ENCODE peak calls at places on chromosomes 12 and 14, in nine cellular contexts. I, K, V, P, N, B, R, C and E are unnamed samples.

GRCh38 chr14:27890259-27890658 is 876.3 kb upstream of the FOXG1 start:
- DNase-seq in K (no peak), V (no peak), R (no peak), P (no peak), I (peak; percentile 16), C (no peak), N (no peak), B (no peak), E (no peak)

GRCh38 chr12:74988156-74988555 is 221.5 kb downstream of the KCNC2 start:
- DNase-seq in K (no peak), B (no peak), P (no peak), V (no peak), I (no peak), C (no peak), N (no peak), R (no peak), E (no peak)

GRCh38 chr14:75259946-75260545 is 18.6 kb upstream of the FOS start:
- DNase-seq in V (no peak), K (no peak), I (no peak), C (no peak), N (no peak), R (no peak), B (no peak), P (no peak), E (no peak)

GRCh38 chr12:99111600-99111999 is 466.5 kb downstream of the APAF1 start:
- DNase-seq in C (no peak), R (no peak), K (no peak), N (no peak), V (no peak), I (no peak), P (no peak), B (peak; percentile 11), E (no peak)

GRCh38 chr14:99860219-99860618 is 67.0 kb downstream of the EML1 start:
- DNase-seq in C (no peak), N (no peak), I (no peak), B (no peak), P (no peak), K (no peak), R (no peak), V (no peak), E (no peak)

GRCh38 chr12:13444076-13444475 is 247.6 kb downstream of the EMP1 start:
- DNase-seq in B (peak; percentile 55), C (no peak), I (no peak), R (no peak), V (no peak), P (no peak), N (no peak), K (no peak), E (no peak)

GRCh38 chr12:104591272-104591940 is 134.7 kb downstream of the CHST11 start:
- DNase-seq in P (no peak), C (no peak), I (no peak), B (peak; percentile 79), R (no peak), V (no peak), K (no peak), N (no peak), E (no peak)

GRCh38 chr14:75025082-75025481 is 22.4 kb downstream of the EIF2B2 start:
- DNase-seq in P (no peak), R (no peak), K (no peak), C (no peak), V (no peak), B (peak; percentile 19), N (no peak), I (no peak), E (peak; percentile 85)

GRCh38 chr12:128178551-128178950 is 88.4 kb upstream of the TMEM132C start:
- DNase-seq in V (no peak), N (no peak), C (no peak), R (no peak), K (peak; percentile 22), B (peak; percentile 16), P (no peak), I (no peak), E (no peak)

GRCh38 chr12:57008113-57008687 is 1.9 kb upstream of the ZBTB39 start:
- DNase-seq in N (no peak), P (no peak), K (no peak), V (no peak), C (no peak), I (peak; percentile 59), B (peak; percentile 76), R (no peak), E (peak; percentile 61)

GRCh38 chr14:53539489-53540126 is 386.5 kb upstream of the DDHD1 start:
- DNase-seq in I (peak; percentile 55), R (peak; percentile 67), B (peak; percentile 92), V (peak; percentile 70), P (no peak), C (peak; percentile 51), N (peak; percentile 50), K (peak; percentile 86), E (peak; percentile 77)

GRCh38 chr14:60328588-60328987 is 79.6 kb downstream of the PPM1A start:
- DNase-seq in N (no peak), V (no peak), I (no peak), C (no peak), B (no peak), K (no peak), P (no peak), R (no peak), E (no peak)

GRCh38 chr12:54195080-54195479 is 6.3 kb upstream of the SMUG1 start:
- DNase-seq in B (no peak), I (no peak), C (no peak), N (no peak), P (no peak), K (no peak), R (no peak), V (no peak), E (no peak)

GRCh38 chr12:54195736-54196347 is 7.1 kb upstream of the SMUG1 start:
- DNase-seq in R (no peak), N (no peak), K (no peak), B (no peak), P (no peak), V (no peak), C (no peak), I (peak; percentile 73), E (no peak)

GRCh38 chr12:54197037-54197909 is 8.5 kb upstream of the SMUG1 start:
- DNase-seq in I (no peak), N (no peak), C (no peak), R (no peak), K (no peak), V (no peak), B (peak; percentile 41), P (no peak), E (no peak)

GRCh38 chr12:54199034-54199433 is 10.2 kb upstream of the SMUG1 start:
- DNase-seq in P (no peak), V (no peak), K (no peak), C (no peak), N (no peak), R (no peak), B (no peak), I (no peak), E (no peak)

GRCh38 chr12:54196396-54196795 is 7.6 kb upstream of the SMUG1 start:
- DNase-seq in C (no peak), N (no peak), I (peak; percentile 57), V (no peak), P (no peak), B (no peak), K (no peak), R (no peak), E (no peak)
- H3K27me3 ChIP-seq in C (no peaks in the 10 kb centered on the region), N (peaks cover 17% of the 10 kb centered on the region), I (no peaks in the 10 kb centered on the region), V (no peaks in the 10 kb centered on the region), P (no peaks in the 10 kb centered on the region), B (no peaks in the 10 kb centered on the region), K (no peaks in the 10 kb centered on the region), R (no peaks in the 10 kb centered on the region), E (peaks cover 12% of the 10 kb centered on the region)

GRCh38 chr12:53065975-53066593 is 13.1 kb downstream of the SPRYD3 start:
- DNase-seq in C (peak; percentile 84), R (peak; percentile 89), P (no peak), V (peak; percentile 81), B (peak; percentile 81), K (peak; percentile 91), N (no peak), I (peak; percentile 54), E (peak; percentile 77)

GRCh38 chr12:53065470-53065869 is 13.7 kb downstream of the SPRYD3 start:
- DNase-seq in K (peak; percentile 46), B (no peak), P (no peak), C (peak; percentile 21), N (no peak), V (no peak), R (peak; percentile 36), I (no peak), E (no peak)

GRCh38 chr12:53067993-53068770 is 11.0 kb downstream of the SPRYD3 start:
- DNase-seq in N (no peak), C (peak; percentile 9), B (no peak), V (no peak), I (no peak), K (no peak), P (no peak), R (peak; percentile 19), E (no peak)

GRCh38 chr12:53067074-53067992 is 11.9 kb downstream of the SPRYD3 start:
- DNase-seq in V (no peak), P (no peak), R (peak; percentile 14), I (no peak), K (peak; percentile 35), B (no peak), C (peak; percentile 5), N (no peak), E (no peak)

DNA sequence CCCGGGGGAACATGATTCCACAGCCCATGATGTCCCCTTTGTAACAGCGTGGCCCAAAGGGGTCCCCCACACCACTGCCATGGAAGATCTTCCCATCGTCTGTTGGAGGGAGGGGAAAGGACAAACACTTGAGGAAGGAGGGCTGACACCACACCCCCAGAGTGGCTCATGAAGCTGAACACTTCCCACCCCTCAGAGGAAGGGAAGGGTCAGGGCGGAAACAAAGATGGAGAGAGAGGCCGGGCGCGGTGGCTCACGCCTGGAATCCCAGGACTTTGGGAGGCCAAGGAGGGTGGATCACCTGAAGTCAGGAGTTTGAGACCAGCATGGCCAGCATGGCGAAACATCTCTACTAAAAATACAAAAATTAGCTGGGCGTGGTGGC is 12.6 kb downstream of the SPRYD3 start:
- DNase-seq in K (peak; percentile 48), R (no peak), N (no peak), C (peak; percentile 8), V (no peak), I (no peak), B (no peak), P (no peak), E (no peak)
- H3K27ac ChIP-seq in K (no peak overlapping the region), R (peak overlapping the region; percentile 86), N (peak overlapping the region; percentile 58), C (peak overlapping the region; percentile 64), V (no peak overlapping the region), I (no peak overlapping the region), B (no peak overlapping the region), P (peak overlapping the region; percentile 74), E (peak overlapping the region; percentile 42)

GRCh38 chr12:54075974-54076373 is 22.3 kb downstream of the HOXC4 start:
- DNase-seq in R (no peak), B (no peak), P (no peak), V (no peak), N (no peak), I (no peak), K (no peak), C (no peak), E (no peak)
- H3K27me3 ChIP-seq in R (no peaks in the 10 kb centered on the region), B (no peaks in the 10 kb centered on the region), P (no peaks in the 10 kb centered on the region), V (no peaks in the 10 kb centered on the region), N (no peaks in the 10 kb centered on the region), I (peaks cover 6% of the 10 kb centered on the region), K (no peaks in the 10 kb centered on the region), C (no peaks in the 10 kb centered on the region), E (peaks cover 4% of the 10 kb centered on the region)

GRCh38 chr14:62614117-62614516 is 431.1 kb downstream of the KCNH5 start:
- DNase-seq in R (no peak), V (no peak), B (no peak), N (no peak), C (no peak), P (no peak), K (no peak), I (no peak), E (no peak)
- H3K27ac ChIP-seq in R (no peak overlapping the region), V (no peak overlapping the region), B (no peak overlapping the region), N (no peak overlapping the region), C (no peak overlapping the region), P (no peak overlapping the region), K (no peak overlapping the region), I (no peak overlapping the region), E (no peak overlapping the region)